ENCODE peak calls at places on chromosomes 12 and 14, in four cellular contexts. J, E, S and Z are unnamed samples.

GRCh38 chr12:89927226-89927698 is 218.6 kb upstream of the ATP2B1 start:
- DNase-seq in J (no peak), E (no peak), S (no peak), Z (no peak)

GRCh38 chr12:1926274-1926673 is 7.8 kb upstream of the CACNA2D4 start:
- DNase-seq in J (no peak), E (no peak), S (no peak), Z (no peak)

GRCh38 chr14:105475916-105476845 is 1.6 kb downstream of the CRIP2 start:
- DNase-seq in J (no peak), E (no peak), S (no peak), Z (no peak)

GRCh38 chr14:54420478-54421116 is 20.6 kb downstream of the CNIH1 start:
- DNase-seq in J (no peak), E (peak), S (no peak), Z (no peak)

GRCh38 chr14:100629696-100630095 is 42.5 kb upstream of the BEGAIN start:
- DNase-seq in J (no peak), E (no peak), S (peak), Z (no peak)

GRCh38 chr12:47189753-47190152 is 110.0 kb upstream of the AMIGO2 start:
- DNase-seq in J (no peak), E (peak), S (no peak), Z (no peak)

GRCh38 chr14:64698899-64699298 is 5.3 kb upstream of the PLEKHG3 start:
- DNase-seq in J (no peak), E (no peak), S (no peak), Z (no peak)

GRCh38 chr12:10339441-10339840 is 31.8 kb downstream of the KLRD1 start:
- DNase-seq in J (no peak), E (no peak), S (no peak), Z (no peak)

GRCh38 chr14:105410642-105411016 is 9.0 kb upstream of the MTA1 start:
- DNase-seq in J (no peak), E (no peak), S (no peak), Z (no peak)

GRCh38 chr14:90780519-90780918 is 35.7 kb downstream of the TTC7B start:
- DNase-seq in J (no peak), E (no peak), S (no peak), Z (no peak)

GRCh38 chr12:105641742-105642141 is 311.3 kb downstream of the C12orf75 start:
- DNase-seq in J (no peak), E (no peak), S (no peak), Z (no peak)

GRCh38 chr12:14399871-14400270 is 34.4 kb downstream of the ATF7IP start:
- DNase-seq in J (no peak), E (no peak), S (no peak), Z (no peak)

GRCh38 chr14:32940066-32940651 is 1.5 kb downstream of the NPAS3 start:
- DNase-seq in J (no peak), E (no peak), S (no peak), Z (no peak)

GRCh38 chr12:76879710-76880025 is 849 bp upstream of the CSRP2 start:
- DNase-seq in J (no peak), E (no peak), S (no peak), Z (peak)

GRCh38 chr14:72610831-72611200 is 283.1 kb downstream of the DPF3 start:
- DNase-seq in J (no peak), E (no peak), S (no peak), Z (no peak)

GRCh38 chr14:69321601-69322330 is 61.8 kb downstream of the GALNT16 start:
- DNase-seq in J (no peak), E (no peak), S (no peak), Z (no peak)

GRCh38 chr12:29241821-29242591 is 92.9 kb downstream of the FAR2 start:
- DNase-seq in J (no peak), E (peak), S (no peak), Z (peak)

GRCh38 chr12:42442328-42442759 is 116.4 kb downstream of the PPHLN1 start:
- DNase-seq in J (no peak), E (no peak), S (peak), Z (peak)

GRCh38 chr12:53695148-53696138 is 19.6 kb upstream of the ATP5MC2 start:
- DNase-seq in J (peak), E (peak), S (peak), Z (peak)

GRCh38 chr12:88339966-88340365 is 197.9 kb downstream of the TMTC3 start:
- DNase-seq in J (no peak), E (no peak), S (no peak), Z (no peak)

GRCh38 chr14:64736271-64737131 is 32.3 kb downstream of the PLEKHG3 start:
- DNase-seq in J (no peak), E (no peak), S (no peak), Z (no peak)

GRCh38 chr12:64611430-64612286 is 1.4 kb downstream of the RASSF3 start:
- DNase-seq in J (no peak), E (peak), S (peak), Z (peak)

GRCh38 chr12:92363295-92364146 is 217.9 kb upstream of the BTG1 start:
- DNase-seq in J (peak), E (peak), S (no peak), Z (no peak)

GRCh38 chr12:31756977-31757420 is 28.2 kb upstream of the AMN1 start:
- DNase-seq in J (no peak), E (no peak), S (no peak), Z (no peak)

GRCh38 chr14:63901434-63902085 is 48.8 kb downstream of the SYNE2 start:
- DNase-seq in J (no peak), E (no peak), S (no peak), Z (no peak)

GRCh38 chr12:104291867-104292524 is 11.5 kb upstream of the EID3 start:
- DNase-seq in J (no peak), E (no peak), S (no peak), Z (no peak)
- H3K27ac ChIP-seq in J (no peak), E (no peak), S (no peak), Z (no peak)

DNA sequence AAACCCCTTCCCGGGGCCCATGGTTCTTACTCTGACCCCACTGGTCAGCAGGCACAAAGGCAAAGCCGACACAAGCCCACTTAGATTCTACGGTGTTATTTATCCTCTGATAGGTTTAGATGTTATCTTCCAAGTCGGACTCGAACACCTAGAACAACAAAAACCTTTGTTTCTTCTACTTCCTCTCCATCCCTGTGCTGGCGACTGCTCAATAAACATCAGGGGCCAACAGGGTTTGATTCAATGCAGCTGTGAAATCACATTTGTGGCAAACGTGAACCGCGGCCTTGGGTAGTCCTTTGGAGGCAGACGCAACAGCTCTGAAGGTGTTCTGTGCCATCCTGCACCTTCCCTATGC is 87.1 kb downstream of the CHGA start:
- DNase-seq in J (no peak), E (no peak), S (no peak), Z (no peak)
- H3K27ac ChIP-seq in J (no peak), E (no peak), S (no peak), Z (no peak)

GRCh38 chr14:74552623-74553022 is 59.1 kb downstream of the ISCA2 start:
- DNase-seq in J (no peak), E (no peak), S (no peak), Z (peak)
- H3K27ac ChIP-seq in J (no peak), E (no peak), S (peak), Z (peak)

GRCh38 chr14:23055147-23055550 is 2.2 kb downstream of the CDH24 start:
- DNase-seq in J (no peak), E (no peak), S (no peak), Z (no peak)

GRCh38 chr14:23052671-23053070 is 4.6 kb downstream of the CDH24 start:
- DNase-seq in J (no peak), E (no peak), S (no peak), Z (no peak)

GRCh38 chr14:23055621-23056256 is 1.6 kb downstream of the CDH24 start:
- DNase-seq in J (no peak), E (no peak), S (no peak), Z (no peak)

GRCh38 chr14:23053426-23053825 is 3.9 kb downstream of the CDH24 start:
- DNase-seq in J (no peak), E (no peak), S (no peak), Z (no peak)

GRCh38 chr14:23054000-23054811 is 3.1 kb downstream of the CDH24 start:
- DNase-seq in J (no peak), E (peak), S (no peak), Z (peak)
- H3K27ac ChIP-seq in J (no peak), E (no peak), S (no peak), Z (no peak)

GRCh38 chr12:103431950-103432349 is 63.8 kb downstream of the C12orf42 start:
- DNase-seq in J (no peak), E (no peak), S (no peak), Z (no peak)
- H3K27ac ChIP-seq in J (no peak), E (no peak), S (no peak), Z (no peak)

GRCh38 chr12:67410667-67411067 is 141.5 kb downstream of the CAND1 start:
- DNase-seq in J (no peak), E (no peak), S (no peak), Z (no peak)
- H3K27ac ChIP-seq in J (no peak), E (no peak), S (no peak), Z (no peak)